ENCODE peak calls at places on chromosomes 11 and 22, in eight cellular contexts. One of them, this sample, is unnamed.

GRCh38 chr11:95586681-95587080 is 202.9 kb downstream of the FAM76B start:
- DNase-seq in fibroblast of the conjunctiva: no peak
- DNase-seq in upper lobe of right lung: no peak
- DNase-seq in pulmonary artery endothelial cell: no peak
- DNase-seq in Panc1: no peak
- DNase-seq in naive thymus-derived CD4-positive, alpha-beta T cell: no peak
- DNase-seq in skeletal muscle cell: no peak
- DNase-seq in T follicular helper cell: no peak
- DNase-seq in this sample: no peak

GRCh38 chr11:10909141-10909883 is 51.5 kb upstream of the ZBED5 start:
- DNase-seq in fibroblast of the conjunctiva: no peak
- DNase-seq in upper lobe of right lung: no peak
- DNase-seq in pulmonary artery endothelial cell: no peak
- DNase-seq in Panc1: no peak
- DNase-seq in naive thymus-derived CD4-positive, alpha-beta T cell: no peak
- DNase-seq in skeletal muscle cell: no peak
- DNase-seq in T follicular helper cell: no peak
- DNase-seq in this sample: no peak

GRCh38 chr11:65576867-65577755 is 1.3 kb downstream of the EHBP1L1 start:
- DNase-seq in fibroblast of the conjunctiva: no peak
- DNase-seq in upper lobe of right lung: peak
- DNase-seq in pulmonary artery endothelial cell: no peak
- DNase-seq in Panc1: peak
- DNase-seq in naive thymus-derived CD4-positive, alpha-beta T cell: no peak
- DNase-seq in skeletal muscle cell: no peak
- DNase-seq in T follicular helper cell: no peak
- DNase-seq in this sample: peak

GRCh38 chr22:17368727-17369552 is at the start of gene CECR2:
- DNase-seq in fibroblast of the conjunctiva: no peak
- DNase-seq in upper lobe of right lung: peak
- DNase-seq in pulmonary artery endothelial cell: no peak
- DNase-seq in Panc1: no peak
- DNase-seq in naive thymus-derived CD4-positive, alpha-beta T cell: peak
- DNase-seq in skeletal muscle cell: no peak
- DNase-seq in T follicular helper cell: no peak
- DNase-seq in this sample: peak

GRCh38 chr11:64240467-64241174 is at the start of gene FKBP2:
- DNase-seq in fibroblast of the conjunctiva: peak
- DNase-seq in upper lobe of right lung: peak
- DNase-seq in pulmonary artery endothelial cell: peak
- DNase-seq in Panc1: peak
- DNase-seq in naive thymus-derived CD4-positive, alpha-beta T cell: peak
- DNase-seq in skeletal muscle cell: peak
- DNase-seq in T follicular helper cell: peak
- DNase-seq in this sample: peak

GRCh38 chr22:41919357-41920224 is 4.7 kb upstream of the SHISA8 start:
- DNase-seq in fibroblast of the conjunctiva: no peak
- DNase-seq in upper lobe of right lung: peak
- DNase-seq in pulmonary artery endothelial cell: no peak
- DNase-seq in Panc1: no peak
- DNase-seq in naive thymus-derived CD4-positive, alpha-beta T cell: no peak
- DNase-seq in skeletal muscle cell: peak
- DNase-seq in T follicular helper cell: no peak
- DNase-seq in this sample: peak

GRCh38 chr11:28337701-28338100 is 229.5 kb downstream of the METTL15 start:
- DNase-seq in fibroblast of the conjunctiva: no peak
- DNase-seq in upper lobe of right lung: no peak
- DNase-seq in pulmonary artery endothelial cell: no peak
- DNase-seq in Panc1: no peak
- DNase-seq in naive thymus-derived CD4-positive, alpha-beta T cell: no peak
- DNase-seq in skeletal muscle cell: no peak
- DNase-seq in T follicular helper cell: no peak
- DNase-seq in this sample: no peak

GRCh38 chr22:33188316-33188715 is 130.1 kb upstream of the SYN3 start:
- DNase-seq in fibroblast of the conjunctiva: no peak
- DNase-seq in upper lobe of right lung: no peak
- DNase-seq in pulmonary artery endothelial cell: peak
- DNase-seq in Panc1: no peak
- DNase-seq in naive thymus-derived CD4-positive, alpha-beta T cell: no peak
- DNase-seq in skeletal muscle cell: no peak
- DNase-seq in T follicular helper cell: no peak
- DNase-seq in this sample: no peak

GRCh38 chr22:45064313-45065268 is 54.8 kb upstream of the PHF21B start:
- DNase-seq in fibroblast of the conjunctiva: peak
- DNase-seq in upper lobe of right lung: no peak
- DNase-seq in pulmonary artery endothelial cell: no peak
- DNase-seq in Panc1: no peak
- DNase-seq in naive thymus-derived CD4-positive, alpha-beta T cell: no peak
- DNase-seq in skeletal muscle cell: peak
- DNase-seq in T follicular helper cell: no peak
- DNase-seq in this sample: no peak

GRCh38 chr11:3216027-3216525 is 2.5 kb downstream of the MRGPRG start:
- DNase-seq in fibroblast of the conjunctiva: no peak
- DNase-seq in upper lobe of right lung: no peak
- DNase-seq in pulmonary artery endothelial cell: no peak
- DNase-seq in Panc1: no peak
- DNase-seq in naive thymus-derived CD4-positive, alpha-beta T cell: no peak
- DNase-seq in skeletal muscle cell: no peak
- DNase-seq in T follicular helper cell: no peak
- DNase-seq in this sample: no peak

GRCh38 chr11:71580057-71581003 is 2.3 kb downstream of the KRTAP5-11 start:
- DNase-seq in fibroblast of the conjunctiva: peak
- DNase-seq in upper lobe of right lung: no peak
- DNase-seq in pulmonary artery endothelial cell: peak
- DNase-seq in Panc1: peak
- DNase-seq in naive thymus-derived CD4-positive, alpha-beta T cell: peak
- DNase-seq in skeletal muscle cell: peak
- DNase-seq in T follicular helper cell: no peak
- DNase-seq in this sample: peak

GRCh38 chr11:108131993-108132392 is 10.6 kb downstream of the ACAT1 start:
- DNase-seq in fibroblast of the conjunctiva: no peak
- DNase-seq in upper lobe of right lung: no peak
- DNase-seq in pulmonary artery endothelial cell: no peak
- DNase-seq in Panc1: no peak
- DNase-seq in naive thymus-derived CD4-positive, alpha-beta T cell: no peak
- DNase-seq in skeletal muscle cell: no peak
- DNase-seq in T follicular helper cell: no peak
- DNase-seq in this sample: no peak

GRCh38 chr11:43071338-43071737 is 240.5 kb upstream of the API5 start:
- DNase-seq in fibroblast of the conjunctiva: no peak
- DNase-seq in upper lobe of right lung: no peak
- DNase-seq in pulmonary artery endothelial cell: no peak
- DNase-seq in Panc1: no peak
- DNase-seq in naive thymus-derived CD4-positive, alpha-beta T cell: no peak
- DNase-seq in skeletal muscle cell: no peak
- DNase-seq in T follicular helper cell: no peak
- DNase-seq in this sample: no peak

GRCh38 chr11:33703771-33704170 is 3.1 kb upstream of the C11orf91 start:
- DNase-seq in fibroblast of the conjunctiva: no peak
- DNase-seq in upper lobe of right lung: peak
- DNase-seq in pulmonary artery endothelial cell: no peak
- DNase-seq in Panc1: peak
- DNase-seq in naive thymus-derived CD4-positive, alpha-beta T cell: no peak
- DNase-seq in skeletal muscle cell: no peak
- DNase-seq in T follicular helper cell: no peak
- DNase-seq in this sample: peak

GRCh38 chr11:126499124-126499752 is 143.8 kb downstream of the ST3GAL4 start:
- DNase-seq in fibroblast of the conjunctiva: no peak
- DNase-seq in upper lobe of right lung: peak
- DNase-seq in pulmonary artery endothelial cell: no peak
- DNase-seq in Panc1: no peak
- DNase-seq in naive thymus-derived CD4-positive, alpha-beta T cell: no peak
- DNase-seq in skeletal muscle cell: no peak
- DNase-seq in T follicular helper cell: no peak
- DNase-seq in this sample: no peak

GRCh38 chr11:74487875-74488274 is 5.6 kb downstream of the LIPT2 start:
- DNase-seq in fibroblast of the conjunctiva: no peak
- DNase-seq in upper lobe of right lung: no peak
- DNase-seq in pulmonary artery endothelial cell: no peak
- DNase-seq in Panc1: no peak
- DNase-seq in naive thymus-derived CD4-positive, alpha-beta T cell: no peak
- DNase-seq in skeletal muscle cell: no peak
- DNase-seq in T follicular helper cell: no peak
- DNase-seq in this sample: no peak

GRCh38 chr11:5367461-5368074 is 16.0 kb upstream of the OR51M1 start:
- DNase-seq in fibroblast of the conjunctiva: peak
- DNase-seq in upper lobe of right lung: no peak
- DNase-seq in pulmonary artery endothelial cell: peak
- DNase-seq in Panc1: no peak
- DNase-seq in naive thymus-derived CD4-positive, alpha-beta T cell: no peak
- DNase-seq in skeletal muscle cell: peak
- DNase-seq in T follicular helper cell: no peak
- DNase-seq in this sample: no peak

GRCh38 chr11:60307507-60308195 is 19.4 kb upstream of the MS4A6E start:
- DNase-seq in fibroblast of the conjunctiva: no peak
- DNase-seq in upper lobe of right lung: no peak
- DNase-seq in pulmonary artery endothelial cell: no peak
- DNase-seq in Panc1: no peak
- DNase-seq in naive thymus-derived CD4-positive, alpha-beta T cell: no peak
- DNase-seq in skeletal muscle cell: no peak
- DNase-seq in T follicular helper cell: no peak
- DNase-seq in this sample: no peak

GRCh38 chr11:111454561-111455192 is 57.5 kb downstream of the BTG4 start:
- DNase-seq in fibroblast of the conjunctiva: peak
- DNase-seq in upper lobe of right lung: no peak
- DNase-seq in pulmonary artery endothelial cell: no peak
- DNase-seq in Panc1: no peak
- DNase-seq in naive thymus-derived CD4-positive, alpha-beta T cell: no peak
- DNase-seq in skeletal muscle cell: peak
- DNase-seq in T follicular helper cell: no peak
- DNase-seq in this sample: peak

GRCh38 chr11:32266611-32267010 is 168.7 kb downstream of the WT1 start:
- DNase-seq in fibroblast of the conjunctiva: no peak
- DNase-seq in upper lobe of right lung: no peak
- DNase-seq in pulmonary artery endothelial cell: no peak
- DNase-seq in Panc1: no peak
- DNase-seq in naive thymus-derived CD4-positive, alpha-beta T cell: no peak
- DNase-seq in skeletal muscle cell: no peak
- DNase-seq in T follicular helper cell: no peak
- DNase-seq in this sample: no peak

GRCh38 chr22:45051419-45051818 is 41.6 kb upstream of the PHF21B start:
- DNase-seq in fibroblast of the conjunctiva: no peak
- DNase-seq in upper lobe of right lung: no peak
- DNase-seq in pulmonary artery endothelial cell: no peak
- DNase-seq in Panc1: no peak
- DNase-seq in naive thymus-derived CD4-positive, alpha-beta T cell: no peak
- DNase-seq in skeletal muscle cell: no peak
- DNase-seq in T follicular helper cell: no peak
- DNase-seq in this sample: no peak

GRCh38 chr22:37739000-37739399 is 42.2 kb downstream of the TRIOBP start:
- DNase-seq in fibroblast of the conjunctiva: peak
- DNase-seq in upper lobe of right lung: peak
- DNase-seq in pulmonary artery endothelial cell: no peak
- DNase-seq in Panc1: no peak
- DNase-seq in naive thymus-derived CD4-positive, alpha-beta T cell: no peak
- DNase-seq in skeletal muscle cell: peak
- DNase-seq in T follicular helper cell: no peak
- DNase-seq in this sample: peak

GRCh38 chr11:12728417-12728816 is 54.2 kb downstream of the TEAD1 start:
- DNase-seq in fibroblast of the conjunctiva: no peak
- DNase-seq in upper lobe of right lung: no peak
- DNase-seq in pulmonary artery endothelial cell: no peak
- DNase-seq in Panc1: no peak
- DNase-seq in naive thymus-derived CD4-positive, alpha-beta T cell: no peak
- DNase-seq in skeletal muscle cell: no peak
- DNase-seq in T follicular helper cell: no peak
- DNase-seq in this sample: no peak

GRCh38 chr22:29914991-29915390 is 32.0 kb downstream of the MTMR3 start:
- DNase-seq in fibroblast of the conjunctiva: no peak
- DNase-seq in upper lobe of right lung: no peak
- DNase-seq in pulmonary artery endothelial cell: no peak
- DNase-seq in Panc1: no peak
- DNase-seq in naive thymus-derived CD4-positive, alpha-beta T cell: no peak
- DNase-seq in skeletal muscle cell: no peak
- DNase-seq in T follicular helper cell: no peak
- DNase-seq in this sample: no peak

GRCh38 chr22:22045576-22046335 is 63.2 kb upstream of the TOP3B start:
- DNase-seq in fibroblast of the conjunctiva: no peak
- DNase-seq in upper lobe of right lung: no peak
- DNase-seq in pulmonary artery endothelial cell: no peak
- DNase-seq in Panc1: no peak
- DNase-seq in naive thymus-derived CD4-positive, alpha-beta T cell: no peak
- DNase-seq in skeletal muscle cell: no peak
- DNase-seq in T follicular helper cell: no peak
- DNase-seq in this sample: no peak

GRCh38 chr11:316031-316701 is 2.3 kb downstream of the IFITM1 start:
- DNase-seq in fibroblast of the conjunctiva: no peak
- DNase-seq in upper lobe of right lung: peak
- DNase-seq in pulmonary artery endothelial cell: no peak
- DNase-seq in Panc1: no peak
- DNase-seq in naive thymus-derived CD4-positive, alpha-beta T cell: no peak
- DNase-seq in skeletal muscle cell: no peak
- DNase-seq in T follicular helper cell: no peak
- DNase-seq in this sample: peak

GRCh38 chr11:74744277-74744676 is 4.4 kb upstream of the RNF169 start:
- DNase-seq in fibroblast of the conjunctiva: no peak
- DNase-seq in upper lobe of right lung: no peak
- DNase-seq in pulmonary artery endothelial cell: no peak
- DNase-seq in Panc1: no peak
- DNase-seq in naive thymus-derived CD4-positive, alpha-beta T cell: no peak
- DNase-seq in skeletal muscle cell: no peak
- DNase-seq in T follicular helper cell: no peak
- DNase-seq in this sample: no peak

GRCh38 chr11:67030976-67031375 is 8.0 kb downstream of the SYT12 start:
- DNase-seq in fibroblast of the conjunctiva: no peak
- DNase-seq in upper lobe of right lung: no peak
- DNase-seq in pulmonary artery endothelial cell: no peak
- DNase-seq in Panc1: no peak
- DNase-seq in naive thymus-derived CD4-positive, alpha-beta T cell: no peak
- DNase-seq in skeletal muscle cell: no peak
- DNase-seq in T follicular helper cell: no peak
- DNase-seq in this sample: no peak

GRCh38 chr22:49201046-49201970 is 626.4 kb downstream of the BRD1 start:
- DNase-seq in fibroblast of the conjunctiva: no peak
- DNase-seq in upper lobe of right lung: peak
- DNase-seq in pulmonary artery endothelial cell: no peak
- DNase-seq in Panc1: no peak
- DNase-seq in naive thymus-derived CD4-positive, alpha-beta T cell: no peak
- DNase-seq in skeletal muscle cell: no peak
- DNase-seq in T follicular helper cell: no peak
- DNase-seq in this sample: no peak

GRCh38 chr11:132278801-132279574 is 908.6 kb downstream of the NTM start:
- DNase-seq in fibroblast of the conjunctiva: no peak
- DNase-seq in upper lobe of right lung: no peak
- DNase-seq in pulmonary artery endothelial cell: no peak
- DNase-seq in Panc1: no peak
- DNase-seq in naive thymus-derived CD4-positive, alpha-beta T cell: no peak
- DNase-seq in skeletal muscle cell: no peak
- DNase-seq in T follicular helper cell: no peak
- DNase-seq in this sample: no peak

GRCh38 chr11:118996926-118997626 is 862 bp upstream of the CENATAC start:
- DNase-seq in fibroblast of the conjunctiva: no peak
- DNase-seq in upper lobe of right lung: no peak
- DNase-seq in pulmonary artery endothelial cell: no peak
- DNase-seq in Panc1: no peak
- DNase-seq in naive thymus-derived CD4-positive, alpha-beta T cell: peak
- DNase-seq in skeletal muscle cell: no peak
- DNase-seq in T follicular helper cell: no peak
- DNase-seq in this sample: no peak

GRCh38 chr11:113119074-113119473 is 157.9 kb downstream of the NCAM1 start:
- DNase-seq in fibroblast of the conjunctiva: no peak
- DNase-seq in upper lobe of right lung: no peak
- DNase-seq in pulmonary artery endothelial cell: no peak
- DNase-seq in Panc1: no peak
- DNase-seq in naive thymus-derived CD4-positive, alpha-beta T cell: no peak
- DNase-seq in skeletal muscle cell: no peak
- DNase-seq in T follicular helper cell: no peak
- DNase-seq in this sample: no peak

GRCh38 chr22:28094831-28095230 is 175.8 kb upstream of the PITPNB start:
- DNase-seq in fibroblast of the conjunctiva: no peak
- DNase-seq in upper lobe of right lung: no peak
- DNase-seq in pulmonary artery endothelial cell: no peak
- DNase-seq in Panc1: no peak
- DNase-seq in naive thymus-derived CD4-positive, alpha-beta T cell: no peak
- DNase-seq in skeletal muscle cell: no peak
- DNase-seq in T follicular helper cell: no peak
- DNase-seq in this sample: no peak

GRCh38 chr11:96741068-96741467 is 351.3 kb downstream of the JRKL start:
- DNase-seq in fibroblast of the conjunctiva: no peak
- DNase-seq in upper lobe of right lung: no peak
- DNase-seq in pulmonary artery endothelial cell: no peak
- DNase-seq in Panc1: no peak
- DNase-seq in naive thymus-derived CD4-positive, alpha-beta T cell: no peak
- DNase-seq in skeletal muscle cell: peak
- DNase-seq in T follicular helper cell: no peak
- DNase-seq in this sample: no peak

This sample was measured in left cardiac atrium.